ENCODE peak calls at places on chromosomes 12 and 14, in nine cellular contexts. F is sciatic nerve, P is right cardiac atrium, H is T-helper 2 cell, L is neural crest cell, T is LHCN-M2, W is M059J, U is Daoy, K is AG04449. G is an unnamed sample.

GRCh38 chr14:94679941-94680340 is 67.8 kb downstream of the SERPINA3 start:
- DNase-seq in F (peak; percentile 50), P (no peak), H (no peak), L (no peak), T (no peak), W (no peak), U (no peak), K (no peak), G (no peak)

GRCh38 chr12:108365324-108365723 is 26.2 kb upstream of the CMKLR1 start:
- DNase-seq in F (no peak), P (no peak), H (no peak), L (no peak), T (no peak), W (no peak), U (no peak), K (no peak), G (no peak)

GRCh38 chr14:74314576-74314975 is 11.8 kb upstream of the ABCD4 start:
- DNase-seq in F (no peak), P (no peak), H (no peak), L (no peak), T (no peak), W (no peak), U (no peak), K (no peak), G (no peak)

GRCh38 chr14:53950031-53950793 is 6.4 kb downstream of the BMP4 start:
- DNase-seq in F (no peak), P (no peak), H (no peak), L (no peak), T (no peak), W (no peak), U (no peak), K (no peak), G (no peak)

GRCh38 chr12:104928036-104928770 is 29.9 kb downstream of the SLC41A2 start:
- DNase-seq in F (no peak), P (no peak), H (no peak), L (no peak), T (no peak), W (no peak), U (no peak), K (no peak), G (no peak)

GRCh38 chr12:47819902-47820630 is at the start of gene HDAC7:
- DNase-seq in F (peak; percentile 91), P (peak; percentile 97), H (peak; percentile 47), L (peak; percentile 47), T (peak; percentile 81), W (peak; percentile 81), U (peak; percentile 92), K (no peak), G (peak; percentile 94)

GRCh38 chr12:102883204-102883799 is 33.7 kb downstream of the PAH start:
- DNase-seq in F (peak; percentile 78), P (peak; percentile 85), H (no peak), L (peak; percentile 71), T (no peak), W (peak; percentile 30), U (peak; percentile 59), K (no peak), G (peak; percentile 53)

GRCh38 chr14:102318781-102319276 is 717 bp upstream of the ZNF839 start:
- DNase-seq in F (peak; percentile 65), P (peak; percentile 52), H (no peak), L (no peak), T (no peak), W (no peak), U (no peak), K (no peak), G (no peak)

GRCh38 chr12:1978078-1978477 is 26.2 kb downstream of the DCP1B start:
- DNase-seq in F (peak; percentile 61), P (peak; percentile 57), H (no peak), L (no peak), T (no peak), W (no peak), U (no peak), K (no peak), G (no peak)

GRCh38 chr14:96559571-96559970 is 57.4 kb downstream of the PAPOLA start:
- DNase-seq in F (no peak), P (no peak), H (no peak), L (no peak), T (no peak), W (no peak), U (no peak), K (no peak), G (no peak)

GRCh38 chr12:132151766-132152410 is 7.6 kb downstream of the NOC4L start:
- DNase-seq in F (no peak), P (peak; percentile 41), H (peak; percentile 7), L (no peak), T (no peak), W (no peak), U (no peak), K (no peak), G (peak; percentile 36)

GRCh38 chr12:81296556-81297305 is 218.9 kb downstream of the ACSS3 start:
- DNase-seq in F (no peak), P (no peak), H (no peak), L (no peak), T (peak; percentile 49), W (peak; percentile 73), U (peak; percentile 93), K (no peak), G (no peak)

GRCh38 chr12:132046561-132046960 is 96.8 kb downstream of the EP400 start:
- DNase-seq in F (no peak), P (no peak), H (no peak), L (no peak), T (peak; percentile 87), W (peak; percentile 29), U (no peak), K (peak; percentile 47), G (no peak)

GRCh38 chr12:131024026-131024425 is 70.3 kb downstream of the ADGRD1 start:
- DNase-seq in F (no peak), P (peak; percentile 9), H (no peak), L (no peak), T (no peak), W (no peak), U (no peak), K (no peak), G (no peak)

GRCh38 chr12:25840678-25841077 is 117.8 kb upstream of the RASSF8 start:
- DNase-seq in F (no peak), P (no peak), H (no peak), L (no peak), T (peak; percentile 67), W (peak; percentile 37), U (no peak), K (peak; percentile 60), G (no peak)

GRCh38 chr14:52446355-52446754 is 106.0 kb downstream of the TXNDC16 start:
- DNase-seq in F (no peak), P (peak; percentile 6), H (no peak), L (no peak), T (no peak), W (no peak), U (no peak), K (no peak), G (no peak)

GRCh38 chr12:15405601-15406000 is 83.3 kb downstream of the PTPRO start:
- DNase-seq in F (no peak), P (no peak), H (no peak), L (no peak), T (no peak), W (no peak), U (no peak), K (no peak), G (no peak)

GRCh38 chr12:2891240-2892053 is 756 bp downstream of the TULP3 start:
- DNase-seq in F (peak; percentile 75), P (peak; percentile 85), H (no peak), L (peak; percentile 46), T (peak; percentile 75), W (peak; percentile 77), U (peak; percentile 73), K (no peak), G (peak; percentile 71)

GRCh38 chr14:94681300-94682060 is 69.3 kb downstream of the SERPINA3 start:
- DNase-seq in F (peak; percentile 59), P (no peak), H (no peak), L (no peak), T (no peak), W (peak; percentile 44), U (peak; percentile 82), K (no peak), G (no peak)

GRCh38 chr14:35355981-35356839 is 48.3 kb downstream of the NFKBIA start:
- DNase-seq in F (no peak), P (no peak), H (no peak), L (no peak), T (no peak), W (peak; percentile 54), U (peak; percentile 46), K (no peak), G (no peak)

GRCh38 chr12:27014859-27015729 is 910 bp upstream of the TM7SF3 start:
- DNase-seq in F (no peak), P (no peak), H (no peak), L (no peak), T (no peak), W (no peak), U (no peak), K (no peak), G (no peak)

GRCh38 chr12:52213541-52214420 is 19.3 kb upstream of the KRT7 start:
- DNase-seq in F (peak; percentile 82), P (peak; percentile 85), H (no peak), L (peak; percentile 83), T (peak; percentile 73), W (peak; percentile 85), U (peak; percentile 88), K (no peak), G (peak; percentile 83)